ENCODE peak calls at places on chromosomes 4 and X, in nine cellular contexts. T, S, L, H, K, E, Q, U and C are unnamed samples.

GRCh38 chr4:88012652-88013051 is 5.2 kb downstream of the PKD2 start:
- DNase-seq in T (no peak), U (no peak), K (no peak), H (no peak), E (no peak), Q (no peak), S (no peak), L (no peak), C (no peak)

GRCh38 chr4:151766691-151767090 is 5.9 kb upstream of the GATB start:
- DNase-seq in H (no peak), Q (no peak), S (no peak), T (peak), E (no peak), L (no peak), K (no peak), U (no peak), C (no peak)

GRCh38 chr4:37803348-37803973 is 23.0 kb upstream of the PGM2 start:
- DNase-seq in U (no peak), T (no peak), S (no peak), K (no peak), L (peak), Q (no peak), E (peak), H (peak), C (no peak)

GRCh38 chrX:150753968-150754367 is 60.8 kb downstream of the MTMR1 start:
- DNase-seq in T (no peak), H (no peak), E (no peak), K (no peak), Q (no peak), L (no peak), S (no peak), U (no peak), C (no peak)

GRCh38 chrX:27600686-27601085 is 10.5 kb downstream of the DCAF8L2 start:
- DNase-seq in S (no peak), E (no peak), U (no peak), K (no peak), L (no peak), H (no peak), T (no peak), Q (no peak), C (no peak)

GRCh38 chr4:71713611-71714203 is 70.2 kb downstream of the GC start:
- DNase-seq in S (no peak), E (peak), T (no peak), K (no peak), H (peak), Q (no peak), L (peak), U (no peak), C (no peak)

GRCh38 chr4:56755901-56756300 is 65.6 kb downstream of the SPINK2 start:
- DNase-seq in S (no peak), K (no peak), H (no peak), T (no peak), Q (no peak), L (no peak), E (no peak), U (no peak), C (no peak)

GRCh38 chrX:49901068-49901467 is 21.3 kb upstream of the CLCN5 start:
- DNase-seq in U (no peak), L (no peak), Q (no peak), K (no peak), T (no peak), S (no peak), H (no peak), E (no peak), C (no peak)

GRCh38 chr4:7861440-7861881 is 78.2 kb downstream of the AFAP1 start:
- DNase-seq in H (no peak), T (no peak), L (no peak), K (peak), E (peak), Q (no peak), U (no peak), S (peak), C (no peak)

GRCh38 chr4:98620087-98620784 is 38.2 kb downstream of the TSPAN5 start:
- DNase-seq in Q (no peak), U (no peak), E (peak), K (no peak), H (no peak), S (no peak), L (no peak), T (no peak), C (no peak)

GRCh38 chrX:46376246-46376885 is 168.9 kb downstream of the ZNF674 start:
- DNase-seq in K (no peak), U (no peak), E (peak), T (peak), H (peak), L (peak), S (peak), Q (no peak), C (no peak)

GRCh38 chr4:147802346-147802745 is 70.5 kb downstream of the ARHGAP10 start:
- DNase-seq in U (no peak), H (no peak), T (no peak), S (no peak), L (no peak), K (no peak), E (no peak), Q (no peak), C (no peak)

GRCh38 chrX:51891821-51892551 is 1.4 kb upstream of the MAGED1 start:
- DNase-seq in Q (no peak), U (no peak), K (no peak), T (no peak), E (peak), H (peak), S (peak), L (peak), C (no peak)

GRCh38 chr4:47490550-47490949 is 5.5 kb downstream of the ATP10D start:
- DNase-seq in Q (no peak), L (no peak), H (no peak), S (no peak), E (peak), T (no peak), U (no peak), K (no peak), C (no peak)

GRCh38 chr4:77358315-77358928 is 201.4 kb downstream of the CCNG2 start:
- DNase-seq in H (peak), Q (no peak), K (no peak), L (peak), T (no peak), E (peak), S (peak), U (no peak), C (no peak)

GRCh38 chr4:337143-337931 is at the start of gene ZNF141:
- DNase-seq in S (peak), Q (peak), H (peak), E (peak), U (peak), K (peak), T (peak), L (peak), C (peak)

GRCh38 chr4:24643774-24644520 is 59.6 kb upstream of the DHX15 start:
- DNase-seq in Q (no peak), K (no peak), H (no peak), S (no peak), U (no peak), T (no peak), L (no peak), E (no peak), C (no peak)

GRCh38 chrX:74779175-74779574 is 146.1 kb downstream of the NEXMIF start:
- DNase-seq in Q (no peak), T (no peak), L (no peak), H (no peak), K (no peak), U (no peak), E (no peak), S (no peak), C (no peak)

GRCh38 chrX:120357186-120357585 is 4.7 kb upstream of the ATP1B4 start:
- DNase-seq in U (no peak), E (no peak), Q (no peak), S (no peak), K (no peak), T (no peak), L (no peak), H (no peak), C (no peak)

GRCh38 chr4:10783351-10783750 is 98.8 kb upstream of the CLNK start:
- DNase-seq in H (no peak), Q (no peak), E (no peak), L (no peak), T (no peak), S (peak), U (no peak), K (no peak), C (no peak)

GRCh38 chr4:12126476-12126875 is 697.8 kb upstream of the HS3ST1 start:
- DNase-seq in S (no peak), U (no peak), K (no peak), Q (no peak), T (no peak), L (no peak), E (no peak), H (no peak), C (no peak)

GRCh38 chr4:185931375-185931774 is 119.4 kb upstream of the SORBS2 start:
- DNase-seq in T (no peak), U (no peak), K (no peak), Q (no peak), L (no peak), S (no peak), H (no peak), E (no peak), C (no peak)

GRCh38 chr4:185933078-185933581 is 121.1 kb upstream of the SORBS2 start:
- DNase-seq in H (no peak), L (no peak), U (no peak), S (peak), K (no peak), Q (no peak), T (no peak), E (no peak), C (no peak)

GRCh38 chr4:185931986-185932385 is 120.0 kb upstream of the SORBS2 start:
- DNase-seq in S (peak), K (no peak), L (no peak), H (no peak), E (no peak), Q (no peak), T (no peak), U (no peak), C (no peak)

GRCh38 chr4:185928761-185929455 is 116.9 kb upstream of the SORBS2 start:
- DNase-seq in L (no peak), E (no peak), S (no peak), T (no peak), U (no peak), K (no peak), Q (no peak), H (no peak), C (no peak)

GRCh38 chr4:185932491-185932890 is 120.5 kb upstream of the SORBS2 start:
- DNase-seq in Q (no peak), U (no peak), S (peak), T (no peak), H (no peak), L (no peak), E (peak), K (no peak), C (no peak)
- TF ChIP-seq CTCF in Q (no peak), U (no peak), S (no peak), T (no peak), H (no peak), L (no peak), E (no peak), K (no peak), C (no peak)

GRCh38 chr4:3210467-3210866 is 38.5 kb upstream of the MSANTD1 start:
- DNase-seq in L (no peak), S (no peak), T (no peak), H (peak), U (no peak), Q (no peak), E (no peak), K (no peak), C (no peak)

GRCh38 chr4:3213661-3214250 is 35.2 kb upstream of the MSANTD1 start:
- DNase-seq in H (no peak), T (no peak), K (no peak), U (peak), S (no peak), L (no peak), E (no peak), Q (no peak), C (no peak)

GRCh38 chr4:3213101-3213416 is 35.9 kb upstream of the MSANTD1 start:
- DNase-seq in T (no peak), H (no peak), Q (no peak), K (no peak), L (no peak), S (no peak), U (no peak), E (no peak), C (no peak)

GRCh38 chr4:3211866-3212265 is 37.1 kb upstream of the MSANTD1 start:
- DNase-seq in E (no peak), L (no peak), T (no peak), S (no peak), U (no peak), Q (no peak), H (no peak), K (no peak), C (no peak)

DNA sequence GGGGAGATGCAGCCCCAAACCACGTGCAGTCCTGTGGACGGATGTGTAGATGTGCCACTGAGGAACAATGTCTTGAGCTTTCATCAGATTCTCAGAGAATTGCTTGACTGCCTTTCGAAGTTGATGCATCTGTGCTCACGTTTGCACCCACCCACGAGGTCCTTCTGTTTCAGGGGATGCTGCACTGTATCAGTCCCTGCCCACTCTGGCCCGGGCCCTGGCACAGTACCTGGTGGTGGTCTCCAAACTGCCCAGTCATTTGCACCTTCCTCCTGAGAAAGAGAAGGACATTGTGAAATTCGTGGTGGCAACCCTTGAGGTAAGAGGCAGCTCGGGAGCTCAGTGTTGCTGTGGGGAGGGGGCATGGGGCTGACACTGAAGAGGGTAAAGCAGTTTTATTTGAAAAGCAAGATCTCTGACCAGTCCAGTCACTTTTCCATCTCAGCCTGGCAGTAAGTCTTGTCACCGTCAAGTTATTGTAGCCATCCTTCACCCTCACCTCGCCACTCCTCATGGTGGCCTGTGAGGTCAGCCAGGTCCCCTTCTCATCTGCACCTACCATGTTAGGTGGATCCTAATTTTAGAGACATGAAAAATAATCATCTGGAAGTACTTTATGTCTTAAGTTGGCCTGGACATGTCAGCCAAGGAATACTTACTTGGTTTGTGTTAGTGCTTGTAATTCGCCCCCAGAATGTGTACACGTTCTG is 36.4 kb upstream of the MSANTD1 start:
- DNase-seq in S (no peak), T (no peak), Q (no peak), L (no peak), H (no peak), K (no peak), U (no peak), E (no peak), C (no peak)
- H3K4me3 ChIP-seq in S (no peak), T (no peak), Q (no peak), L (no peak), H (no peak), K (no peak), U (no peak), E (no peak), C (no peak)

DNA sequence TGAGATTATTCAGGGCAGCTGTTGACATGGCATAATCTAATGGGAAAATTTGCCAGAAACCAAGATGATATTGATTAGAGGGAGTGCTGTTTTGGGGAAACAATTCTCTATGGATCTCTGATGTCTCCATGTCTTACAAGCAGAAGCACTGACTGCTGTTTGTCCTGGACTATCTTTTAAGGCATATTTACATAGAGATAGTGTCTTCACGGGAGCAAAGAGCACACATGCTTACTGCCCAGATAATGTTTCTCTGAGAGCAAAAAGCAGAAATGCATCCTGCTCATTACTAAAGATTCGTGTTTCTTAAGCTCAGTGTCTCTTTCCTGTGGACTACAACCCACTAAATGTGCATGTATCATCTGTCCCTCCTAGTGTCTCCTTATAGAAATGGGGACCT is 41.3 kb upstream of the GLRA3 start:
- DNase-seq in L (no peak), E (no peak), U (no peak), Q (no peak), T (no peak), H (no peak), K (no peak), S (no peak), C (no peak)
- H3K27ac ChIP-seq in L (no peak), E (no peak), U (no peak), Q (no peak), T (no peak), H (no peak), K (no peak), S (no peak), C (no peak)

DNA sequence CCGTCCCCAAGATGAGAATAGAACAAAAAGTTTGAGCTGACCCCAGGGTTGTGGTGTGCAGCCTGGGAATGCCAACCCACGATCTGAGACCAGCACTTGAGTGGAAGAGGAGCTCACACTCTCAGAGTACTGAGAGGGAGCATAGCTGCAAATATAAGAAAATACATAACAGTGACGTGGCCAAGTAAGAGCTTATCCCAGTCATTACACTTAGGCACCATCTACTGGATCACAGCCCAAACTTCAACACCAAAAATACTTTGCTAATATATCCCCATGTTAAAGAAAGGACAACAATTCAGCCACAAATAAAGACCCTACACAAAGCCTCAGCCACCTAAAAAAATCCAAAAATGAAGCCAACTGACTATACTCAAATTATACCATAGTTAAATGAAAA is 33.3 kb upstream of the CXCL6 start:
- DNase-seq in L (no peak), K (no peak), U (no peak), T (no peak), S (no peak), H (no peak), E (no peak), Q (no peak), C (no peak)
- TF ChIP-seq CTCF in L (no peak), K (no peak), U (no peak), T (no peak), S (no peak), H (no peak), E (no peak), Q (no peak), C (no peak)

GRCh38 chrX:153794897-153795816 is 689 bp downstream of the SSR4 start:
- DNase-seq in Q (no peak), E (peak), L (no peak), U (peak), H (peak), K (no peak), T (peak), S (no peak), C (no peak)
- H3K4me3 ChIP-seq in Q (peak), E (peak), L (peak), U (peak), H (peak), K (peak), T (peak), S (peak), C (peak)

GRCh38 chr4:2492970-2493369 is 24.1 kb downstream of the RNF4 start:
- DNase-seq in U (no peak), Q (no peak), K (no peak), T (no peak), L (no peak), E (no peak), H (no peak), S (no peak), C (no peak)

GRCh38 chr4:2489841-2490552 is 21.1 kb downstream of the RNF4 start:
- DNase-seq in L (no peak), E (no peak), T (no peak), Q (no peak), H (no peak), K (no peak), S (no peak), U (no peak), C (no peak)

GRCh38 chr4:2487632-2488031 is 18.7 kb downstream of the RNF4 start:
- DNase-seq in E (no peak), L (no peak), T (no peak), H (no peak), Q (no peak), K (no peak), U (no peak), S (no peak), C (no peak)

GRCh38 chr4:2486981-2487380 is 18.1 kb downstream of the RNF4 start:
- DNase-seq in L (no peak), U (no peak), Q (no peak), S (no peak), H (no peak), K (no peak), T (no peak), E (no peak), C (no peak)

GRCh38 chr4:2489081-2489805 is 20.3 kb downstream of the RNF4 start:
- DNase-seq in S (no peak), K (no peak), L (no peak), Q (no peak), U (no peak), T (no peak), H (no peak), E (no peak), C (no peak)
- H3K27ac ChIP-seq in S (no peak), K (peak), L (no peak), Q (peak), U (no peak), T (no peak), H (peak), E (no peak), C (no peak)